ENCODE peak calls at places on chromosomes 13 and 19, in ten cellular contexts. K is breast epithelium, A is Panc1, V is K562, R is vagina, Q is GM12892, J is GM12891, L is upper lobe of left lung, M is stomach, P is esophagus muscularis mucosa. F is an unnamed sample.

GRCh38 chr19:10565028-10565566 is 713 bp downstream of the KRI1 start:
- DNase-seq in K (peak), A (no peak), V (peak), R (no peak), Q (peak), J (peak), L (peak), M (peak), P (no peak), F (no peak)

GRCh38 chr19:4197625-4198466 is 15.4 kb downstream of the ANKRD24 start:
- DNase-seq in K (no peak), A (no peak), V (peak), R (no peak), Q (no peak), J (peak), L (peak), M (no peak), P (no peak), F (no peak)

GRCh38 chr13:79871594-79871993 is 390.6 kb downstream of the NDFIP2 start:
- DNase-seq in K (no peak), A (no peak), V (no peak), R (no peak), Q (no peak), J (no peak), L (no peak), M (no peak), P (no peak), F (no peak)

GRCh38 chr13:52851153-52851962 is 2.9 kb upstream of the PCDH8 start:
- DNase-seq in K (no peak), A (no peak), V (no peak), R (no peak), Q (peak), J (peak), L (peak), M (peak), P (no peak), F (peak)

GRCh38 chr19:10748924-10749434 is 31.1 kb downstream of the DNM2 start:
- DNase-seq in K (no peak), A (no peak), V (peak), R (no peak), Q (no peak), J (no peak), L (no peak), M (peak), P (no peak), F (no peak)

GRCh38 chr19:28539759-28540158 is 673.2 kb downstream of the UQCRFS1 start:
- DNase-seq in K (no peak), A (no peak), V (no peak), R (no peak), Q (no peak), J (no peak), L (no peak), M (no peak), P (no peak), F (no peak)

GRCh38 chr19:20256606-20257005 is 89.6 kb downstream of the ZNF486 start:
- DNase-seq in K (no peak), A (no peak), V (no peak), R (no peak), Q (no peak), J (no peak), L (no peak), M (no peak), P (no peak), F (peak)

GRCh38 chr19:35729021-35729420 is 11.2 kb downstream of the KMT2B start:
- DNase-seq in K (no peak), A (no peak), V (no peak), R (no peak), Q (no peak), J (no peak), L (no peak), M (no peak), P (no peak), F (no peak)

GRCh38 chr13:39129253-39129652 is 91.0 kb downstream of the NHLRC3 start:
- DNase-seq in K (no peak), A (no peak), V (no peak), R (no peak), Q (no peak), J (no peak), L (no peak), M (no peak), P (no peak), F (no peak)

GRCh38 chr13:38979891-38980627 is 10.6 kb downstream of the STOML3 start:
- DNase-seq in K (no peak), A (no peak), V (no peak), R (no peak), Q (no peak), J (no peak), L (no peak), M (no peak), P (no peak), F (no peak)

GRCh38 chr13:107864543-107865460 is 350.5 kb downstream of the LIG4 start:
- DNase-seq in K (no peak), A (no peak), V (peak), R (no peak), Q (no peak), J (no peak), L (no peak), M (no peak), P (no peak), F (no peak)

GRCh38 chr13:32443111-32443510 is 15.2 kb upstream of the N4BP2L1 start:
- DNase-seq in K (no peak), A (no peak), V (no peak), R (no peak), Q (no peak), J (no peak), L (no peak), M (no peak), P (no peak), F (no peak)

GRCh38 chr13:33862006-33862405 is 44.1 kb downstream of the RFC3 start:
- DNase-seq in K (no peak), A (no peak), V (no peak), R (no peak), Q (no peak), J (no peak), L (no peak), M (no peak), P (no peak), F (no peak)

GRCh38 chr13:44555207-44555606 is 20.9 kb downstream of the TSC22D1 start:
- DNase-seq in K (no peak), A (no peak), V (no peak), R (no peak), Q (no peak), J (no peak), L (no peak), M (no peak), P (no peak), F (no peak)

GRCh38 chr19:41521860-41522555 is 54.0 kb upstream of the CEACAM21 start:
- DNase-seq in K (no peak), A (no peak), V (no peak), R (no peak), Q (no peak), J (no peak), L (peak), M (no peak), P (no peak), F (peak)

GRCh38 chr13:20461860-20462532 is 63.7 kb downstream of the CRYL1 start:
- DNase-seq in K (no peak), A (no peak), V (no peak), R (peak), Q (no peak), J (no peak), L (no peak), M (no peak), P (peak), F (no peak)

GRCh38 chr13:41356788-41357187 is 45.7 kb downstream of the NAA16 start:
- DNase-seq in K (no peak), A (no peak), V (no peak), R (no peak), Q (no peak), J (no peak), L (no peak), M (no peak), P (no peak), F (no peak)

GRCh38 chr19:3687774-3688706 is 12.2 kb downstream of the PIP5K1C start:
- DNase-seq in K (peak), A (no peak), V (no peak), R (no peak), Q (peak), J (peak), L (peak), M (peak), P (no peak), F (no peak)

GRCh38 chr13:102774210-102774560 is 599 bp upstream of the TEX30 start:
- DNase-seq in K (no peak), A (no peak), V (peak), R (no peak), Q (no peak), J (no peak), L (peak), M (no peak), P (no peak), F (no peak)

DNA sequence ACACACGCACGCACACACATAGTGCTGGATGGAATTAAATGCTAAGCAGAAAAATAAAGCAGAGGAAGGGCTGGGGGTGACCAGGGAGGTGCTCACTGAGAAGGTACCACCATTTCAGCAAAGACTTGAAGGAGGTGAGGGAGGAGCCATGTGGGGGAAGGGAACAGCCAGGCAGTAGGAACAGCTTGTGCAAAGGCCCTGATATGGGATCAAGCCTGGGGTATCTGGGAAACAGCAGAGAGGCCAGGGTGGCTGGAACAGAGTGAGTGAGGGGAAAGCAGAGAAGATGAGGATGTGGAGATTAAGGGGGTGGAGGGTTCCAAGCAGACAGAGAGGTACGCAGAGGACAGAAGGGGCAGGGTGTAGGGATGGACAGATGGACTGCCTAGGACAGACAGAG is 25.2 kb downstream of the NOTCH3 start:
- DNase-seq in K (no peak), A (no peak), V (no peak), R (no peak), Q (no peak), J (no peak), L (no peak), M (no peak), P (no peak), F (no peak)
- TF ChIP-seq POLR2AphosphoS5 in K (no peak), A (no peak), V (no peak), R (no peak), Q (no peak), J (no peak), L (no peak), M (no peak), P (no peak), F (no peak)

GRCh38 chr19:49679832-49680472 is 2.9 kb downstream of the PRMT1 start:
- DNase-seq in K (no peak), A (no peak), V (no peak), R (no peak), Q (no peak), J (no peak), L (no peak), M (no peak), P (no peak), F (no peak)

GRCh38 chr19:49682274-49682673 is 5.2 kb downstream of the PRMT1 start:
- DNase-seq in K (no peak), A (no peak), V (no peak), R (no peak), Q (no peak), J (no peak), L (no peak), M (no peak), P (no peak), F (no peak)

GRCh38 chr19:49681830-49682229 is 4.8 kb downstream of the PRMT1 start:
- DNase-seq in K (no peak), A (no peak), V (no peak), R (no peak), Q (no peak), J (no peak), L (peak), M (no peak), P (no peak), F (no peak)

GRCh38 chr19:49678970-49679831 is 2.1 kb downstream of the PRMT1 start:
- DNase-seq in K (no peak), A (no peak), V (no peak), R (no peak), Q (no peak), J (no peak), L (no peak), M (no peak), P (no peak), F (no peak)

GRCh38 chr19:49680473-49681351 is 3.6 kb downstream of the PRMT1 start:
- DNase-seq in K (peak), A (no peak), V (peak), R (no peak), Q (peak), J (peak), L (peak), M (peak), P (peak), F (peak)
- TF ChIP-seq POLR2AphosphoS5 in K (no peak), A (no peak), V (no peak), R (peak), Q (no peak), J (no peak), L (no peak), M (peak), P (peak), F (peak)

GRCh38 chr19:38221919-38222828 is 1.8 kb downstream of the DPF1 start:
- DNase-seq in K (no peak), A (no peak), V (no peak), R (no peak), Q (no peak), J (no peak), L (peak), M (no peak), P (no peak), F (no peak)
- TF ChIP-seq POLR2AphosphoS5 in K (no peak), A (no peak), V (no peak), R (no peak), Q (no peak), J (no peak), L (no peak), M (no peak), P (no peak), F (no peak)

DNA sequence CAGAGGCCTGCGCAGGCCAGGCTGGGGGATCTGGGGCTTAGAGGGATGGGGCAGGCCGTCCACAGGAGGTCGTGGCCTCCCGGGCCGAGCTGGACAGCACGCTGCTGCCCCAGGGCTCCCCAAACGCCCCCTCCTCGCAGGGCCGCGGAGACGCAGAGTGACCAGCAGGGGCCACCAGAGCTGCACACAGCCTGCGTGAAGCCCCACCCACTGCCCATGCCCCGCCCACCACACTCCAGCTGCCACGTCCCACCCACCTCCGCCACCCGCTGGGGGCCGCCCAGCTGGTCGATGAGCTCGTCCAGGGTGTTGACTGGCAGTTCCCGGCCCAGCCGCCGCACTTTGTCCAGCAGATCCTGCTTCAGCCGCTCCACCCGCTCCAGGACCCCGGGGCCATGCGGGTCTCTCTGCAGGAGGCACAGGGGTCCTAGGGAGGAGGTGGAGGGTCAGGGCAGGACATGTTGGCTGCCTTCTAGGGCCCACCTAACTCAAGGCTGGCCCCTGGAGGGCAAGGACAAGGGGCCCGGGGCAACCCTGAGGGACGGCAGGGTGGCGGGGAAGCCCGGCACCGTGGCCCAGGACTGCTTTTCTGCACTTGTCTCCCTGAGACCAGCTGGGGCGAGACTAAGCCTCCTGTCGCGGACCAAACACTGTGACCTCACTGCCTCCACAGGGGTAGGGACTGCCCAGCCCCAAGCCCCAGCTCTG is 9.6 kb downstream of the GPX4 start:
- DNase-seq in K (peak), A (no peak), V (peak), R (no peak), Q (peak), J (peak), L (peak), M (peak), P (peak), F (peak)
- TF ChIP-seq POLR2AphosphoS5 in K (peak), A (peak), V (peak), R (peak), Q (peak), J (peak), L (peak), M (peak), P (peak), F (no peak)

GRCh38 chr13:99948411-99948810 is 23.2 kb downstream of the ZIC5 start:
- DNase-seq in K (no peak), A (no peak), V (no peak), R (no peak), Q (no peak), J (no peak), L (no peak), M (no peak), P (no peak), F (no peak)

GRCh38 chr13:99947666-99948065 is 23.9 kb downstream of the ZIC5 start:
- DNase-seq in K (no peak), A (no peak), V (no peak), R (no peak), Q (no peak), J (no peak), L (no peak), M (no peak), P (no peak), F (no peak)

GRCh38 chr13:99941086-99941485 is 30.5 kb downstream of the ZIC5 start:
- DNase-seq in K (no peak), A (no peak), V (no peak), R (no peak), Q (no peak), J (no peak), L (no peak), M (no peak), P (no peak), F (no peak)

GRCh38 chr13:99941911-99942310 is 29.7 kb downstream of the ZIC5 start:
- DNase-seq in K (no peak), A (no peak), V (no peak), R (no peak), Q (no peak), J (no peak), L (no peak), M (no peak), P (no peak), F (no peak)

DNA sequence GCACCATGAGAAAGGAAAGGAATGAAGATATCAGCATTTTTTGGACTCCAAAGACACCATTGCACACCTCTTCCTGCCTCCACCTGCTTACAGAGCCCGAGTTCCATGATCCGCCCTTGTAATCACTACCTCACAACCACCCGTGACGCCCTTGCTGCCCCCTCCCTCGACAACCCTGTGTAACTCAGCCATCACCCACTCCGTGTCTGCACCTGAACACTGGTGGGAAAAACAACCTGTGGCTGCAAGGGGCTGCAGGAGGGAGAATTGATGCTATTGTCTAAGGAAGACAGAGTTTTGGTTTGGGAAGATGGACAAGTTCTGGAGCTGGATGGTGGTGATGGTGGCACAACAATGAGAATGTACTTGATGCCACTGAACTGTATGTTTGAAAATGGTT is 27.0 kb downstream of the ZIC5 start:
- DNase-seq in K (no peak), A (no peak), V (no peak), R (no peak), Q (no peak), J (no peak), L (no peak), M (no peak), P (no peak), F (no peak)
- TF ChIP-seq POLR2AphosphoS5 in K (no peak), A (no peak), V (no peak), R (no peak), Q (no peak), J (no peak), L (no peak), M (no peak), P (no peak), F (no peak)

GRCh38 chr19:57527136-57527881 is at the start of gene ZNF549:
- DNase-seq in K (peak), A (no peak), V (peak), R (no peak), Q (peak), J (peak), L (peak), M (peak), P (peak), F (peak)
- TF ChIP-seq POLR2AphosphoS5 in K (peak), A (no peak), V (no peak), R (peak), Q (peak), J (peak), L (peak), M (peak), P (peak), F (peak)

GRCh38 chr13:113417836-113418721 is 35.2 kb downstream of the ADPRHL1 start:
- DNase-seq in K (no peak), A (no peak), V (no peak), R (no peak), Q (no peak), J (no peak), L (no peak), M (no peak), P (no peak), F (no peak)

GRCh38 chr13:113415825-113416224 is 37.5 kb downstream of the ADPRHL1 start:
- DNase-seq in K (no peak), A (no peak), V (peak), R (no peak), Q (no peak), J (no peak), L (peak), M (no peak), P (no peak), F (no peak)

GRCh38 chr13:113415032-113415431 is 38.3 kb downstream of the ADPRHL1 start:
- DNase-seq in K (no peak), A (no peak), V (no peak), R (no peak), Q (no peak), J (no peak), L (peak), M (no peak), P (no peak), F (no peak)

GRCh38 chr13:113418722-113419049 is 34.6 kb downstream of the ADPRHL1 start:
- DNase-seq in K (no peak), A (no peak), V (no peak), R (no peak), Q (no peak), J (no peak), L (no peak), M (no peak), P (no peak), F (no peak)

GRCh38 chr13:113417008-113417735 is 36.1 kb downstream of the ADPRHL1 start:
- DNase-seq in K (no peak), A (no peak), V (no peak), R (no peak), Q (no peak), J (no peak), L (peak), M (no peak), P (no peak), F (no peak)
- TF ChIP-seq POLR2AphosphoS5 in K (no peak), A (no peak), V (no peak), R (no peak), Q (no peak), J (no peak), L (no peak), M (no peak), P (no peak), F (no peak)

GRCh38 chr19:572891-573825 is 762 bp downstream of the BSG start:
- DNase-seq in K (peak), A (no peak), V (no peak), R (no peak), Q (no peak), J (no peak), L (no peak), M (peak), P (no peak), F (no peak)

GRCh38 chr19:576768-577438 is 4.5 kb downstream of the BSG start:
- DNase-seq in K (no peak), A (no peak), V (no peak), R (no peak), Q (no peak), J (no peak), L (peak), M (no peak), P (no peak), F (no peak)

GRCh38 chr19:572140-572890 is at the start of gene BSG:
- DNase-seq in K (peak), A (peak), V (peak), R (peak), Q (peak), J (peak), L (peak), M (peak), P (peak), F (peak)

GRCh38 chr19:575527-576506 is 3.4 kb downstream of the BSG start:
- DNase-seq in K (no peak), A (no peak), V (peak), R (no peak), Q (no peak), J (no peak), L (peak), M (peak), P (no peak), F (no peak)

GRCh38 chr19:574658-575526 is 2.5 kb downstream of the BSG start:
- DNase-seq in K (no peak), A (no peak), V (peak), R (no peak), Q (no peak), J (no peak), L (peak), M (peak), P (no peak), F (no peak)
- TF ChIP-seq POLR2AphosphoS5 in K (no peak), A (no peak), V (peak), R (no peak), Q (no peak), J (no peak), L (no peak), M (no peak), P (no peak), F (no peak)